ENCODE peak calls at places on chromosome 7, in five cellular contexts. H is fibroblast of lung, C is neural progenitor cell, N is gastrocnemius medialis, E is A549. R is an unnamed sample.

GRCh38 chr7:77425151-77426051 is 9.3 kb upstream of the GSAP start:
- DNase-seq in E (peak; percentile 53), N (no peak), H (peak; percentile 87), C (peak; percentile 77), R (no peak)

GRCh38 chr7:125516194-125516593 is 586.6 kb upstream of the POT1 start:
- DNase-seq in C (no peak), H (no peak), E (no peak), N (no peak), R (no peak)

GRCh38 chr7:103833401-103833800 is 156.1 kb downstream of the RELN start:
- DNase-seq in N (no peak), C (no peak), H (no peak), E (no peak), R (no peak)

GRCh38 chr7:148223130-148223529 is 367.4 kb upstream of the C7orf33 start:
- DNase-seq in H (no peak), C (no peak), N (no peak), E (no peak), R (no peak)

GRCh38 chr7:30681262-30682130 is 760 bp downstream of the CRHR2 start:
- DNase-seq in E (no peak), H (no peak), C (peak; percentile 65), N (no peak), R (no peak)

GRCh38 chr7:124085168-124085567 is 52.3 kb upstream of the TMEM229A start:
- DNase-seq in H (peak; percentile 5), C (no peak), N (no peak), E (no peak), R (peak; percentile 9)

GRCh38 chr7:39212881-39213280 is 235.2 kb downstream of the POU6F2 start:
- DNase-seq in E (no peak), N (no peak), H (no peak), C (no peak), R (no peak)

GRCh38 chr7:131383937-131384635 is 56.4 kb downstream of the MKLN1 start:
- DNase-seq in C (no peak), H (no peak), E (no peak), N (no peak), R (no peak)

GRCh38 chr7:26083113-26083512 is 68.9 kb upstream of the NFE2L3 start:
- DNase-seq in C (peak; percentile 55), E (no peak), N (no peak), H (peak; percentile 70), R (no peak)

GRCh38 chr7:36473454-36474282 is 84.0 kb downstream of the ANLN start:
- DNase-seq in H (peak; percentile 25), C (peak; percentile 76), E (peak; percentile 38), N (no peak), R (peak; percentile 16)

GRCh38 chr7:66426996-66427395 is 201.7 kb upstream of the KCTD7 start:
- DNase-seq in C (no peak), N (no peak), H (peak; percentile 32), E (no peak), R (no peak)

GRCh38 chr7:41508755-41509154 is 194.1 kb downstream of the INHBA start:
- DNase-seq in H (no peak), E (no peak), N (no peak), C (no peak), R (no peak)

GRCh38 chr7:24108906-24109376 is 175.0 kb upstream of the NPY start:
- DNase-seq in H (no peak), E (no peak), C (no peak), N (no peak), R (no peak)

GRCh38 chr7:63925262-63925625 is 73.4 kb upstream of the ZNF722 start:
- DNase-seq in C (no peak), N (no peak), H (no peak), E (no peak), R (no peak)

GRCh38 chr7:102934267-102934666 is 21.5 kb downstream of the LRRC17 start:
- DNase-seq in N (no peak), E (no peak), H (no peak), C (peak; percentile 13), R (no peak)

GRCh38 chr7:55965805-55966421 is 1.5 kb downstream of the NIPSNAP2 start:
- DNase-seq in H (peak; percentile 19), E (no peak), N (peak; percentile 89), C (no peak), R (peak; percentile 6)

GRCh38 chr7:7761340-7761973 is 43.0 kb upstream of the RPA3 start:
- DNase-seq in E (peak; percentile 60), H (peak; percentile 59), C (no peak), N (no peak), R (no peak)

GRCh38 chr7:80771523-80771922 is 133.1 kb downstream of the CD36 start:
- DNase-seq in N (no peak), E (peak; percentile 41), C (no peak), H (peak; percentile 70), R (no peak)

GRCh38 chr7:132049462-132050304 is 493.3 kb upstream of the PODXL start:
- DNase-seq in H (no peak), C (peak; percentile 69), N (no peak), E (peak; percentile 26), R (no peak)

GRCh38 chr7:37211097-37211496 is 237.6 kb downstream of the ELMO1 start:
- DNase-seq in C (no peak), N (peak; percentile 43), H (peak; percentile 72), E (no peak), R (no peak)

GRCh38 chr7:139118803-139119485 is 9.4 kb upstream of the ZC3HAV1 start:
- DNase-seq in N (no peak), E (no peak), C (no peak), H (no peak), R (no peak)

GRCh38 chr7:100963386-100963785 is 6.0 kb upstream of the MUC12 start:
- DNase-seq in E (no peak), C (no peak), H (no peak), N (no peak), R (no peak)

GRCh38 chr7:105261689-105262088 is 127.0 kb downstream of the SRPK2 start:
- DNase-seq in E (no peak), H (peak; percentile 25), N (peak; percentile 62), C (no peak), R (no peak)

GRCh38 chr7:13017325-13017853 is 330.0 kb downstream of the ARL4A start:
- DNase-seq in E (peak; percentile 82), C (peak; percentile 89), N (no peak), H (peak; percentile 86), R (no peak)

GRCh38 chr7:43479042-43479441 is 103.9 kb upstream of the STK17A start:
- DNase-seq in H (no peak), N (no peak), E (no peak), C (no peak), R (no peak)

GRCh38 chr7:69599211-69599878 is 1.1 kb downstream of the AUTS2 start:
- DNase-seq in E (peak; percentile 13), C (peak; percentile 70), H (peak; percentile 27), N (no peak), R (peak; percentile 22)

GRCh38 chr7:117666019-117666418 is 186.2 kb downstream of the CFTR start:
- DNase-seq in N (no peak), H (peak; percentile 77), E (peak; percentile 77), C (no peak), R (no peak)

GRCh38 chr7:2982401-2982800 is 61.3 kb downstream of the CARD11 start:
- DNase-seq in H (no peak), C (no peak), E (no peak), N (no peak), R (no peak)

GRCh38 chr7:125112741-125113309 is 183.2 kb upstream of the POT1 start:
- DNase-seq in H (no peak), N (no peak), E (no peak), C (no peak), R (no peak)

GRCh38 chr7:83824214-83824613 is 175.3 kb upstream of the SEMA3E start:
- DNase-seq in N (no peak), E (no peak), C (no peak), H (peak; percentile 43), R (no peak)

GRCh38 chr7:48089415-48089975 is 430 bp downstream of the UPP1 start:
- DNase-seq in N (no peak), E (no peak), H (peak; percentile 28), C (no peak), R (no peak)

GRCh38 chr7:117688126-117688525 is 185.1 kb downstream of the CTTNBP2 start:
- DNase-seq in H (no peak), C (no peak), E (no peak), N (no peak), R (no peak)

GRCh38 chr7:144869072-144869471 is 33.2 kb upstream of the TPK1 start:
- DNase-seq in C (no peak), E (no peak), H (no peak), N (no peak), R (no peak)

GRCh38 chr7:116454377-116454776 is 45.2 kb upstream of the CAV2 start:
- DNase-seq in H (no peak), C (no peak), E (no peak), N (no peak), R (no peak)
- H3K27ac ChIP-seq in H (no peak overlapping the region), C (no peak overlapping the region), E (no peak overlapping the region), N (no peak overlapping the region), R (no peak overlapping the region)

DNA sequence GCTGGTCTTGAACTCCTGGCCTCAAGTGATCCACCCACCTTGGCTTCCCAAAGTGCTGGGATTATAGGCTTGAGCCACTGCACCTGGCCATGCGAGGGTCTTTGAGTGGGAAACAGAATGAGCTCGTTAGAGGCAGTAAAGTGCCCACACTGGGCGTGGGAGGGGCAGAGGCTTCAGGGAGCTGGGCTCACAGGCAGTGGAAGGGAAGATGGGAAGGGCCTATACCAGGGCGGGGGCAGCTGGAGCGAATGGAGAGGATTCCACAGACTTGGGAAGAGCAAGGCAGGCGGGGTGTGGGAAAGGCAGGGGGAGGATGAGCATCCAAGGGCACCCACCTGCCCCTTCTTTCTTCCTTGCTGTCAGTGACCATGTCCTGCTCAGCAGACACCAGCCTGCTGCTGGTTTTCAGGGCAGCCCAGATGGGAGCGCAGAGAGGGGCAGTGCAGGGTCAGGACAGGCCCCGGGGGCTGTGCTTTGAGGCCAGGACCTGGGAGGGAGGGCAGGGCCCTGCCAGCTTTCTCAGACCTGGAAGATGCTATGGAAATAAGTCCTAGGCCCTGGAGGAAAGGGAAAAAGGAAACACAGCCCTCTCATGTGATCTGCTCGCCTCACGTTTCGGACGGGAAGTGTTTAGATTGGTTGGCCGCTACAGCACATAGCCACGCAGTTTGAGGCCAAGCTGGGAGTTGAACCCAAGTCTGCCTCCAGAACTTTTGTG is 4.3 kb downstream of the FZD9 start:
- DNase-seq in H (no peak), C (no peak), N (no peak), E (no peak), R (no peak)
- H3K27ac ChIP-seq in H (no peak overlapping the region), C (peak overlapping the region; percentile 55), N (no peak overlapping the region), E (no peak overlapping the region), R (no peak overlapping the region)

DNA sequence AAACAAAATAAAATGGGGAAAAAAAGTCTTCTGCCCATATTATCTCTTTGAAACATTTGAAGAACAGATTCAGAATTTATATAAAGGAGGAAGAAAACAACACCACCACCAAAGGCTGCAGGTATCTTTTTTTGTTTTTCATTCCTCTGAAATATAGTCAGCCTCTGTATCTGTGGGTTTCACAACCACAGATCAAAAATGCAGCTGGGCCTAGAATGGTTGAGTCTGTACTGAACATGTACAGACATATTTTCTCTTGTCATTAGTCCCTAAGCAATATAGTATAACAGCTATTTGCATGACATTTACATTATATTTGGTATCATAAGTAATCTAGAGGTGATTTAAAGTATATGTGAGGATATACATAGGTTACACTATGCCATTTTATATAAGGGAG is 559.7 kb upstream of the LRRN3 start:
- DNase-seq in E (no peak), C (no peak), H (peak; percentile 56), N (no peak), R (no peak)
- H3K27ac ChIP-seq in E (no peak overlapping the region), C (no peak overlapping the region), H (no peak overlapping the region), N (no peak overlapping the region), R (no peak overlapping the region)

DNA sequence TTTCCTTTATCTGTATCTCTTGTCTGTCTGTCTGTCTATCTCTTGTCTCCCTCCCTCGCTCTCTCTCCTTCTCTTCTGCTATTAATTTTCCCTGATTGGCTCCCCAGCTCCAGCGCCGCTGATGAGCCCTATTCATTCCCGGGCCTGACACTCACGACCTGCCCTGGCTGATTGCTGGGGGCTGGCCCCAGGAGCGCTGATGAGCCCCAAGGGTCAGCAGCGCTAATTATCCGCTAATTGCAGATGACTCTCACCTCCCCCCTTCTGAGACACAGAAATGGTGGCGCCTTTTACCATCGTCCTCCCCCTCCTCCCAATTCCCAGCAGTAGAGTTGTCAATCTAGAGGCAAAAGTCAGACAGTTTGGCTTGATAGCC is 1.3 kb upstream of the GBX1 start:
- DNase-seq in N (no peak), H (no peak), C (peak; percentile 39), E (no peak), R (no peak)
- H3K27ac ChIP-seq in N (no peak overlapping the region), H (no peak overlapping the region), C (no peak overlapping the region), E (no peak overlapping the region), R (no peak overlapping the region)